ENCODE peak calls at places on chromosomes 16 and 17, in six cellular contexts. N is HCT116, Q is GM12878, X is HepG2, E is K562, Z is H1. R is an unnamed sample.
A peak's percentile ranks its signal among the peaks of the same experiment; 100 is the strongest.

GRCh38 chr16:8848939-8849391 is 19.8 kb downstream of the CARHSP1 start:
- DNase-seq in Z (no peak), N (no peak), Q (no peak), E (no peak), X (no peak), R (no peak)

GRCh38 chr17:32323046-32323445 is 18.9 kb downstream of the C17orf75 start:
- DNase-seq in X (no peak), E (no peak), Z (no peak), N (no peak), Q (no peak), R (no peak)

GRCh38 chr17:58200024-58200633 is 7.6 kb downstream of the EPX start:
- DNase-seq in N (peak; percentile 63), Z (peak; percentile 89), X (peak; percentile 52), Q (no peak), E (peak; percentile 63), R (peak; percentile 43)

GRCh38 chr17:50514936-50515702 is 6.9 kb downstream of the MYCBPAP start:
- DNase-seq in Q (no peak), E (no peak), Z (no peak), N (no peak), X (peak; percentile 60), R (no peak)

GRCh38 chr17:4161179-4161559 is 18.2 kb downstream of the CYB5D2 start:
- DNase-seq in Z (no peak), Q (no peak), N (no peak), E (no peak), X (peak; percentile 10), R (peak; percentile 69)

GRCh38 chr16:73050115-73051099 is 2.5 kb upstream of the ZFHX3 start:
- DNase-seq in Q (no peak), Z (no peak), N (no peak), X (no peak), E (no peak), R (no peak)

GRCh38 chr16:78748471-78748929 is 649.0 kb downstream of the WWOX start:
- DNase-seq in E (no peak), X (no peak), N (no peak), Z (no peak), Q (no peak), R (no peak)

GRCh38 chr17:7651097-7651958 is 602 bp downstream of the ATP1B2 start:
- DNase-seq in N (no peak), Z (peak; percentile 63), E (peak; percentile 50), X (no peak), Q (no peak), R (no peak)

GRCh38 chr16:67760206-67760605 is 41.1 kb upstream of the GFOD2 start:
- DNase-seq in Z (no peak), Q (no peak), N (no peak), E (no peak), X (no peak), R (no peak)

GRCh38 chr17:13160790-13161189 is 143.0 kb upstream of the ELAC2 start:
- DNase-seq in E (no peak), Q (no peak), N (no peak), Z (no peak), X (no peak), R (no peak)

GRCh38 chr17:69951058-69951457 is 124.0 kb upstream of the KCNJ16 start:
- DNase-seq in Q (no peak), E (no peak), X (no peak), N (no peak), Z (no peak), R (no peak)

GRCh38 chr17:39663688-39664580 is 1.2 kb upstream of the TCAP start:
- DNase-seq in X (peak; percentile 50), N (peak; percentile 35), Q (no peak), Z (peak; percentile 85), E (peak; percentile 74), R (no peak)

GRCh38 chr16:13316008-13316407 is 414.6 kb downstream of the SHISA9 start:
- DNase-seq in Z (no peak), Q (no peak), E (no peak), X (no peak), N (no peak), R (no peak)

GRCh38 chr17:72388765-72389473 is 268.1 kb downstream of the SOX9 start:
- DNase-seq in E (no peak), Q (peak; percentile 93), X (no peak), N (peak; percentile 83), Z (no peak), R (no peak)

GRCh38 chr17:47953945-47954344 is 3.7 kb downstream of the PRR15L start:
- DNase-seq in N (no peak), X (no peak), Z (no peak), E (no peak), Q (no peak), R (no peak)

GRCh38 chr17:81116704-81117103 is 48.6 kb upstream of the PVALEF start:
- DNase-seq in Z (no peak), E (no peak), X (no peak), N (no peak), Q (no peak), R (no peak)

GRCh38 chr17:5921919-5922318 is 148.3 kb upstream of the WSCD1 start:
- DNase-seq in Q (no peak), E (no peak), Z (no peak), X (no peak), N (peak; percentile 21), R (no peak)

GRCh38 chr17:39597372-39598046 is 10.2 kb downstream of the NEUROD2 start:
- DNase-seq in N (no peak), Z (no peak), E (no peak), Q (no peak), X (no peak), R (no peak)

GRCh38 chr16:27829975-27830374 is 233.5 kb downstream of the GSG1L start:
- DNase-seq in Z (no peak), X (no peak), E (no peak), Q (no peak), N (no peak), R (no peak)

GRCh38 chr17:44795421-44795820 is 34.7 kb downstream of the GJC1 start:
- DNase-seq in E (no peak), Q (no peak), Z (no peak), X (no peak), N (no peak), R (no peak)

GRCh38 chr17:70310251-70310672 is 140.9 kb downstream of the KCNJ2 start:
- DNase-seq in X (no peak), Q (no peak), Z (no peak), E (no peak), N (no peak), R (no peak)

GRCh38 chr17:14303343-14304221 is 2.7 kb downstream of the HS3ST3B1 start:
- DNase-seq in X (no peak), N (no peak), Q (no peak), Z (peak; percentile 64), E (no peak), R (no peak)

GRCh38 chr17:20116683-20117309 is 107.6 kb downstream of the SPECC1 start:
- DNase-seq in Z (no peak), X (peak; percentile 49), N (peak; percentile 53), E (peak; percentile 33), Q (no peak), R (peak; percentile 48)

GRCh38 chr16:75263963-75264445 is 12.6 kb upstream of the BCAR1 start:
- DNase-seq in Z (no peak), Q (no peak), X (no peak), N (no peak), E (no peak), R (no peak)

GRCh38 chr16:86515780-86516617 is 5.7 kb downstream of the FOXF1 start:
- DNase-seq in N (no peak), Z (no peak), X (no peak), Q (no peak), E (no peak), R (no peak)

GRCh38 chr16:81142864-81143263 is 46.7 kb upstream of the GCSH start:
- DNase-seq in X (no peak), Q (no peak), E (no peak), Z (no peak), N (no peak), R (no peak)

GRCh38 chr17:76501018-76501826 is at the start of gene RHBDF2:
- DNase-seq in X (peak; percentile 79), E (peak; percentile 98), Q (peak; percentile 62), N (peak; percentile 54), Z (peak; percentile 100), R (peak; percentile 76)

GRCh38 chr17:76501827-76502307 is 644 bp upstream of the RHBDF2 start:
- DNase-seq in E (no peak), X (no peak), N (no peak), Q (no peak), Z (no peak), R (no peak)

GRCh38 chr17:76500745-76501017 is 542 bp downstream of the RHBDF2 start:
- DNase-seq in X (no peak), Q (no peak), N (no peak), E (no peak), Z (no peak), R (no peak)

GRCh38 chr17:76504117-76504516 is 2.9 kb upstream of the RHBDF2 start:
- DNase-seq in E (peak; percentile 44), Q (no peak), N (no peak), X (no peak), Z (no peak), R (no peak)

GRCh38 chr17:76502326-76503211 is 1.3 kb upstream of the RHBDF2 start:
- DNase-seq in N (no peak), Q (no peak), X (no peak), E (no peak), Z (no peak), R (no peak)
- TF ChIP-seq MAX in N (no peak), Q (no peak), X (no peak), E (no peak), Z (no peak), R (no peak)

DNA sequence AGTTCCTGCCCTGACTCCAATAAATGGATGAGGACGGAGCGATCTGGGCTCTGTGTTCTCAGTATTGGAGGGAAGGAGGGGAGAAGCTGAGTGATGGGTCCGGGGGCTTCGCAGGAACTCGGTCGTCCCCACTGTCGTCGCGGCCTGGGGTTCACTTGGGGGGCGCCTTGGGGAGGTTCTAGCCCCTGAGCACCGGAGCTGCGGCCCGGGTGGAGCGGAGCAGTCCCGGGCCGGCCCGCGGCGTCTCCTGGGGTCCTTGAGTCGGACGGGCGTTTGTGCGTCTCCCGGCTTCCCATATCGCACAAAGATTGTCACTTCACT is 600 bp upstream of the HBM start:
- DNase-seq in Q (no peak), E (peak; percentile 20), N (no peak), X (no peak), Z (peak; percentile 82), R (no peak)
- TF ChIP-seq EZH2 in Q (no peak), E (no peak), N (no peak), X (no peak), Z (no peak), R (no peak)

GRCh38 chr17:2396568-2397246 is 4.2 kb downstream of the MNT start:
- DNase-seq in X (peak; percentile 95), Q (peak; percentile 68), E (peak; percentile 47), N (peak; percentile 93), Z (peak; percentile 89), R (peak; percentile 97)
- TF ChIP-seq MAX in X (peak; percentile 64), Q (no peak), E (peak; percentile 55), N (no peak), Z (peak; percentile 24), R (no peak)

DNA sequence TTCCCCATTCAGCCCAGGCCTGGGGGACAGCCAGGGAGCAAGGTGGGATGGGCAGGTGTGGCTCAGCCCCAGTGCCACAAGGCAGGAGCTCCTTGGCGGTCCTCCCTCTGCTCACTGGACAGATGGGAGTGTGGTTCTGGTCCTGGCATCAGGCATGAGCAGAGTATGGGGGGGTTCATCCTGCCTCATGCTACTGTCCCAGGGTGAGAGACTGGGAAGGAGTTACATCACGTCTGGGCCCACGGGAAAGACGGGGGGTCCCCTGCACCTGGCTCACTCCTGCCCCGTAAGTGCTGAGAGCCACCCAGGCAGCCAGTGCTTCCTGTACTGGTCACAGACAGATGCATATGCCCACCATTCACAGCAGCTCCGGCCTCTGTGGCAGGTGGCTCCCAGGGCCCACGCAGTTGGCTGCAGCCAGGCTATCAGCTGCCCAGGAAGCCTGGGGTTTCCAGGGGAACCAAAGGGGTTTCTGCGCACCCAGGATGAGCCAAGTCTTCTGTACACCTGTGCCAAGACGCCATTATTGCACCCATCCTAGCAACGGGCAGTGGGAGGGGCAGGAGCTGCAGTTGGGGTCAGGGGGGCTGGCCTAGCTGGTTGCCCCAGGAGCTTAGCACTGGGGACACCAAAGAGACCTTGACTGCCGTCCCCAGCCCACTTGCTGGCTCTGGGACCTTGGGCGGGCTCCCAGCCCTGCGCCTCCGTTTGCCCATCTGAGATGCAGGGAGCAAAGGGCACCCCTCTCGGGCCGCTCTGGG is 1.9 kb downstream of the BAIAP3 start:
- DNase-seq in Z (no peak), Q (no peak), X (no peak), N (no peak), E (no peak), R (no peak)
- TF ChIP-seq EZH2 in Z (no peak), Q (no peak), X (no peak), N (no peak), E (no peak), R (no peak)

R was measured in endothelial cell of umbilical vein.